ENCODE peak calls at places on chromosome 14, in ten cellular contexts. C is body of pancreas; K is H9; M is GM23338; G is CD8-positive, alpha-beta memory T cell; H is DND-41; B is HCT116; L is right cardiac atrium; U is psoas muscle; N is brain microvascular endothelial cell. O is an unnamed sample. For H3K27me3, the result is how much of the 10 kb centered on the place peaks cover.

GRCh38 chr14:57390806-57391562 is 598 bp downstream of the NAA30 start:
- DNase-seq in N (no peak), L (peak), M (peak), B (no peak), H (peak), C (peak), U (peak), K (peak), G (peak), O (peak)

GRCh38 chr14:49951946-49952345 is 59.1 kb downstream of the ARF6 start:
- DNase-seq in C (no peak), H (no peak), N (no peak), U (no peak), L (no peak), B (no peak), M (no peak), K (no peak), G (no peak), O (no peak)

GRCh38 chr14:103629503-103630121 is 601 bp downstream of the KLC1 start:
- DNase-seq in L (peak), G (peak), H (peak), C (peak), M (peak), N (no peak), U (peak), B (no peak), K (peak), O (no peak)

GRCh38 chr14:69582207-69582606 is 7.5 kb upstream of the CCDC177 start:
- DNase-seq in N (no peak), B (no peak), H (no peak), K (no peak), M (no peak), C (no peak), L (no peak), G (no peak), U (no peak), O (no peak)

GRCh38 chr14:43147480-43147879 is 1359.6 kb downstream of the FSCB start:
- DNase-seq in C (no peak), N (no peak), G (no peak), H (no peak), B (no peak), U (no peak), L (no peak), K (no peak), M (no peak), O (no peak)

GRCh38 chr14:59871166-59871495 is 555 bp upstream of the RTN1 start:
- DNase-seq in C (no peak), N (no peak), B (no peak), M (no peak), L (no peak), U (no peak), K (no peak), H (no peak), G (no peak), O (no peak)

GRCh38 chr14:97179573-97179972 is 382.4 kb downstream of the VRK1 start:
- DNase-seq in N (no peak), L (no peak), H (peak), G (no peak), M (no peak), C (no peak), U (no peak), K (no peak), B (no peak), O (no peak)

GRCh38 chr14:61644834-61645233 is 50.5 kb upstream of the HIF1A start:
- DNase-seq in G (no peak), U (no peak), B (no peak), K (no peak), L (no peak), H (no peak), N (no peak), M (peak), C (no peak), O (no peak)

GRCh38 chr14:22532345-22533056 is 56.5 kb downstream of the DAD1 start:
- DNase-seq in M (no peak), K (no peak), N (peak), C (no peak), G (no peak), B (no peak), H (no peak), L (no peak), U (no peak), O (no peak)

GRCh38 chr14:54483073-54483745 is 5.6 kb downstream of the GMFB start:
- DNase-seq in U (no peak), M (no peak), C (no peak), K (no peak), B (no peak), G (no peak), L (no peak), H (no peak), N (no peak), O (no peak)

GRCh38 chr14:68740798-68741480 is 51.9 kb downstream of the ZFP36L1 start:
- DNase-seq in M (no peak), H (no peak), C (no peak), U (no peak), G (peak), B (no peak), L (no peak), N (no peak), K (no peak), O (no peak)

GRCh38 chr14:96962337-96962736 is 165.2 kb downstream of the VRK1 start:
- DNase-seq in G (peak), L (no peak), B (no peak), H (peak), K (no peak), M (no peak), N (no peak), C (no peak), U (no peak), O (peak)

GRCh38 chr14:76390621-76391020 is 14.7 kb downstream of the ESRRB start:
- DNase-seq in U (no peak), B (no peak), M (no peak), H (no peak), G (no peak), N (no peak), C (no peak), K (no peak), L (no peak), O (no peak)

GRCh38 chr14:29712586-29712985 is 215.1 kb downstream of the PRKD1 start:
- DNase-seq in L (no peak), N (no peak), C (no peak), K (no peak), M (no peak), H (no peak), U (no peak), G (no peak), B (no peak), O (no peak)

GRCh38 chr14:41865894-41866293 is 259.2 kb downstream of the LRFN5 start:
- DNase-seq in H (no peak), G (no peak), N (no peak), M (no peak), L (no peak), B (no peak), C (no peak), K (no peak), U (no peak), O (no peak)

DNA sequence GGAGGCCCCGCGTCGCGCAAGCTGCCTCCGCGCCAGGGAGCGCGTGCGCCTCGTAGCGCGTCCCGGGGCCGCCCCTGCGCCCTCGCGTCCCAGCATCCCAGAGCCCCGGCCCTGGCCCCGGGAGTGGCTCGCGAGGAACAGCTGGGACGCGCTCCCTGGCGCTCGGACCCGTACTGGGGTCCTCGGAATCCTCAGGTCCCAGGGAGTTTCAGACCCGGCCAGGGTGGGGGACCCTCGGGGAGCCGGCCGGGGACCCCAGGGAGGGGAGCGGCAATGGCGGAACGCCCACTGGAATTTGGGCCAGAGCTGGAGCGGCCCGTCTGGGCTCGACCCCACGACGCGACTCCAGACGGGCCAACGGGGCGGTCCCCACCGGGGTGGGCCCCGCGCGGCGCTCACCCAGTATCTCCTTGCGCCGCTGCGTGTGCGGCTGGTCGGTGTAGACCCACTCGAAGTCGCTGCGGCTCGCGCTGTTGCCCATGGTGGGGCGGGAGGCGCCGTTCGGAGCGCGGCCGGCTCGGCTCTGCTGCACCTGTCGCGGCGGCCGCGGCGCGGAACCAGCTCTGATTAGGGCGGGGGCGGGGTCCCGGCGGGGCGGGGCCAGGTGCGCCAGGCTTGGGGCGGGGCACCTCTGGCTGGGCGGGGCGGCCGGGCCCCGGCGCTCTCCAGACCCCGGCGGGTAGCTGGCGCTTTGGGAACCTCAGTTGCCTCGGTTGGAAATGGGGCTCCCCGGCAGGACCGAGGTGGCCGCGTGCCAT is at the start of gene DEGS2:
- DNase-seq in B (no peak), C (peak), G (peak), M (peak), L (peak), U (no peak), K (peak), N (no peak), H (no peak), O (peak)
- H3K27me3 ChIP-seq in B (under half), C (under half), G (under half), M (half or more), L (under half), U (under half), K (under half), N (under half), H (under half), O (under half)

GRCh38 chr14:90302529-90303303 is 29.0 kb downstream of the NRDE2 start:
- DNase-seq in L (no peak), M (peak), K (no peak), G (no peak), C (no peak), U (no peak), B (no peak), H (no peak), N (no peak), O (no peak)
- H3K27ac ChIP-seq in L (no peak), M (peak), K (peak), G (no peak), C (no peak), U (peak), B (no peak), H (no peak), N (no peak), O (no peak)

DNA sequence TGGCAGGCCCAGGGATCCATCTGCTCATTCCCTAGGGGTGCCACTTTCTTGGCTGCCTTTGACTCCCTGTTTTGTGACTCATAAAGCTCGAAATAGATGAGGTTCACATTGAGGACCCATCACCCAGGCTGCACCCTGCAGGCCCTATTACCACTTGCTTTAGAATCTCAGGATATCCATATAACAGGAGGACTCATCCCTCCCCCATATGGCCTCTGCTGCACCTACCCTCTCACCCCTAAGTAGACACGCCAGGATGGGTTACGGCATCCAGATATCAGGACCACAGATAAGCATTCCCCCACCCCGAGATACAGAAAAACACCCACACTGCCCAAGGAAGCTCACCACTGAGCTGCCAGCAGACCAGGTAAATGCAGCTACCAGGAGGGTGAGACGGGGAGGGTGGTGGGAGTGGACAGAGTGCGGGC is 155.7 kb downstream of the DPF3 start:
- DNase-seq in M (no peak), C (no peak), U (no peak), N (no peak), L (no peak), G (no peak), B (no peak), K (peak), H (no peak), O (no peak)
- H3K27me3 ChIP-seq in M (under half), C (under half), U (under half), N (under half), L (under half), G (under half), B (under half), K (under half), H (under half), O (under half)

GRCh38 chr14:99231181-99231849 is 40.7 kb downstream of the BCL11B start:
- DNase-seq in M (no peak), C (no peak), G (peak), K (no peak), H (no peak), U (no peak), B (no peak), L (no peak), N (no peak), O (no peak)

GRCh38 chr14:99231850-99232401 is 40.1 kb downstream of the BCL11B start:
- DNase-seq in H (no peak), C (no peak), L (no peak), G (peak), K (peak), N (no peak), B (peak), U (no peak), M (peak), O (peak)

GRCh38 chr14:99229654-99230215 is 42.3 kb downstream of the BCL11B start:
- DNase-seq in N (no peak), H (no peak), C (no peak), L (no peak), B (no peak), K (no peak), U (no peak), G (peak), M (no peak), O (no peak)

GRCh38 chr14:99232406-99233214 is 39.4 kb downstream of the BCL11B start:
- DNase-seq in M (no peak), N (no peak), L (no peak), K (no peak), B (no peak), U (no peak), G (no peak), C (no peak), H (no peak), O (no peak)

DNA sequence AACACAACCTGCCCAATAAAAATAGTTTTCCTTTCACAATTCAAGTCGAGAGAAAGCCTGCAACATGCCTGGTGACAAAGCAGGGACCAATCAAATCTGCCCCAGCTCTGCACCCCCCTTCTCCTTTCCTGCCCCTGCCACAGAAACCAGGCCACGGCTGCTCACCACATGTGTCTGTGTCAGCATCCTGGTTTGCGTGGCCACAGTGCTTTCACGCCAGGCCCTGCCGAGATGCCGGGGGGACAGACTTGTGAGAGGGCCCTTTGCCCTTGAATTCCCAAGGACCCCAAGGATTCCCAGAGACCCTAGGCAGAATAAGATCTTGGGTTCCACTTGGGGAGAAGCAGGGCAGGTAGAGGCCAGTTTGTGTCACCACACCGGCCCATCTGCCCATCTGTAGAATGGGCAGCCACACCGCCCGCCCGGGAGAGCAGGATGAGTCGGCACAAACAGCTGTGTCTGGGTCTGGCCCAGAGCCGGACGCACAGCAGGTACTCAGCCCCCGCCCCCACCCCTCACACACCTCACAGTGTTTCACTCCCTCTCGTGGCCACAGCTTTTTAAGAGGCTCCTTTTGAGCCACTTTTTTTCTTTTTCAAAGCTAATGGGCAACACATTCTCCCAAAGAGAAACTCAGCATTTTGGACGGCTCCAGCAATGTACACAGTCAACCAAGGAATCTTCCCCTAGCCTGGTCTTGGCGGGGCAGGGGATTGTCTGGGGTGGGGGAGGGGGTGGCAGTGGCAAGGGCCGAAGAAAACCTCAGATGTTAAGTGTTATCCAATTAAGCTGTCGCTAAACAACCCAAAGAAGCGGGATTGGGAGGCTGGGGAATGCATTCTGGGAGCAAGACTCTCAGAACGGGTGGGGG is 41.5 kb downstream of the BCL11B start:
- DNase-seq in H (peak), N (no peak), U (no peak), G (peak), M (peak), L (no peak), B (no peak), C (no peak), K (peak), O (peak)
- H3K27ac ChIP-seq in H (no peak), N (no peak), U (peak), G (peak), M (peak), L (no peak), B (no peak), C (no peak), K (no peak), O (peak)

DNA sequence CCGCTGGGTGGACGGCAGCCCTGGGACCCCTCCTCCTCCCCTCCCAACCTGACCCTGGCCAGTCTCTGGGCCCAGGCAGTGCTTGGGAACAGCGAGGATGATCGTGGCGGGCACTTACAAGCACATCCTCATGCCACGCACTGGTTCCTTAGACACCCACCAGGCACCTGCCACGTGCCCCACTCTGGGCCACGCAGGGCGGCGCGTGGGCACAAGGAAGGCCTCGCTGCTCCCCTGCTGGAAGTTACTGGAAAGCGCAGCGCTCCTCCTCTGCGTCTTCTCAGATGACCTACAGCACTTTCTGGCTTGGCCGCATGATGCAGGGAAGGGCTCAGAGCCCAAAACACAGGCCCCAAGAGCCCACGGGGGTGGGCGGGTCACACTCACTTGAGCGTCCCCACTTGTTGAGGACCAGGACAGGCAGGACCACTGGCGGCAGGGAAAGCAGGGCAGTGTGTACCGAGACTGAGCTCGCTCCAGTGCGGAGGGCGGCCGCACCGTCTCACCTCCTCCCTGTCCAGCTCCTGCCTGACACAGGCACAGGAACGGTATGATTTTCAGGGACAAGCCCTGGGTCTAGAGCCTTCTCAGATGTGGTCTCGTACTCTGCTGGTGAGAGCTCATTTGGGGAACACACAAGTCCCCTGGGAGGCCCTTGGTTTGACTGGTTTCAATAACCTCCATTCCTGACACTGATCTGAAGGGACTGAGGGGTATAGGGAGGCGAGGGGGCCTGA is 128.3 kb upstream of the EVL start:
- DNase-seq in M (peak), U (no peak), L (no peak), B (no peak), G (no peak), H (no peak), K (no peak), C (no peak), N (no peak), O (no peak)
- H3K27me3 ChIP-seq in M (under half), U (under half), L (under half), B (under half), G (under half), H (under half), K (under half), C (under half), N (under half), O (under half)

GRCh38 chr14:23566112-23566781 is 1.3 kb downstream of the AP1G2 start:
- DNase-seq in C (no peak), G (no peak), H (no peak), M (no peak), U (no peak), N (no peak), K (no peak), L (no peak), B (no peak), O (no peak)
- H3K27ac ChIP-seq in C (peak), G (no peak), H (peak), M (no peak), U (no peak), N (no peak), K (no peak), L (no peak), B (peak), O (peak)

DNA sequence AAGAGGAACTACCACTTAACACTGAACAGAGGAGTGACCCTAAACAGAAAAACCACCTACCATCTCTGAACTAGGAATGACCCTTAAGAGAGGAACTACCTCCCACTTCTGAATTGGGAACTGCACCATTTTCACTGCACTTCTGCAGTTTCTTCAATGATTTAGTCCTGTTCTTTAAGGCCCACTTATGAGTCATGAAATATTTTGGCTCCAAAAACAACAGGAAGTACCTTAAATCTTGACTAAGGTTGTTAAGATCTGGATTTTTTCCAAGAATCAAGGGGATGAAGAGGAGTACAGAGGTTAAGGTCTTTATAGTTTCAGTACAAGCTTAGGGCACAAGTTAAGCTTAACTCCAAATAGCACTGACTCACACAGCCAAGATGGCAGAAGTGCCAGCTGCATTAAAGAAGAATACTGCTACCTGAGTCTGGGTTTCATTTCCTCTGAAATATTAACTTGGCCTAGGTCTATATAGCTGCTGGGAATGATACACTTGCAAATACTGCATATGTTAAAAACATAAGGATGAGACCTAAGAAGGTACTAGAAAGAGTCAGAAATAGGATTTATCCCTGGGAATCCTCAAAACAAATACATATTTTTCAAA is 4.2 kb downstream of the NPC2 start:
- DNase-seq in N (no peak), C (no peak), M (no peak), K (no peak), U (no peak), H (no peak), G (no peak), L (no peak), B (peak), O (no peak)
- H3K27me3 ChIP-seq in N (under half), C (under half), M (under half), K (under half), U (under half), H (under half), G (under half), L (under half), B (under half), O (under half)